ENCODE peak calls at places on chromosomes 11 and 22, in eight cellular contexts. R is adrenal gland, Z is heart left ventricle, U is stomach, L is sigmoid colon, B is uterus, D is ovary, N is IMR-90. V is an unnamed sample.

GRCh38 chr11:2460540-2461252 is 15.9 kb downstream of the KCNQ1 start:
- DNase-seq in R (no peak), Z (no peak), U (peak), L (peak), B (no peak), D (no peak), N (no peak), V (no peak)

GRCh38 chr11:119195680-119196079 is 10.4 kb downstream of the NHERF4 start:
- DNase-seq in R (peak), Z (no peak), U (peak), L (no peak), B (no peak), D (peak), N (peak), V (no peak)

GRCh38 chr11:40292636-40293585 is 1166.5 kb downstream of the LRRC4C start:
- DNase-seq in R (no peak), Z (no peak), U (no peak), L (peak), B (peak), D (no peak), N (no peak), V (no peak)

GRCh38 chr11:57336111-57336666 is 497 bp upstream of the SSRP1 start:
- DNase-seq in R (no peak), Z (no peak), U (no peak), L (no peak), B (no peak), D (no peak), N (no peak), V (no peak)

GRCh38 chr11:27201454-27202302 is 161.1 kb downstream of the BBOX1 start:
- DNase-seq in R (peak), Z (peak), U (peak), L (peak), B (peak), D (peak), N (peak), V (peak)

GRCh38 chr11:32884023-32884422 is 8.6 kb upstream of the QSER1 start:
- DNase-seq in R (no peak), Z (no peak), U (no peak), L (no peak), B (no peak), D (no peak), N (no peak), V (no peak)

GRCh38 chr22:45552580-45553332 is 50.1 kb downstream of the FBLN1 start:
- DNase-seq in R (peak), Z (peak), U (peak), L (peak), B (peak), D (peak), N (peak), V (peak)

GRCh38 chr11:102850973-102851745 is 7.8 kb upstream of the MMP3 start:
- DNase-seq in R (no peak), Z (no peak), U (no peak), L (no peak), B (no peak), D (no peak), N (peak), V (no peak)

GRCh38 chr11:123976770-123977560 is 616 bp downstream of the OR10S1 start:
- DNase-seq in R (no peak), Z (no peak), U (no peak), L (no peak), B (no peak), D (no peak), N (no peak), V (no peak)

GRCh38 chr11:123977731-123978347 is at the start of gene OR10S1:
- DNase-seq in R (no peak), Z (no peak), U (no peak), L (no peak), B (no peak), D (no peak), N (no peak), V (no peak)

GRCh38 chr11:123979311-123979710 is 1.7 kb upstream of the OR10S1 start:
- DNase-seq in R (no peak), Z (no peak), U (no peak), L (no peak), B (no peak), D (no peak), N (no peak), V (no peak)

DNA sequence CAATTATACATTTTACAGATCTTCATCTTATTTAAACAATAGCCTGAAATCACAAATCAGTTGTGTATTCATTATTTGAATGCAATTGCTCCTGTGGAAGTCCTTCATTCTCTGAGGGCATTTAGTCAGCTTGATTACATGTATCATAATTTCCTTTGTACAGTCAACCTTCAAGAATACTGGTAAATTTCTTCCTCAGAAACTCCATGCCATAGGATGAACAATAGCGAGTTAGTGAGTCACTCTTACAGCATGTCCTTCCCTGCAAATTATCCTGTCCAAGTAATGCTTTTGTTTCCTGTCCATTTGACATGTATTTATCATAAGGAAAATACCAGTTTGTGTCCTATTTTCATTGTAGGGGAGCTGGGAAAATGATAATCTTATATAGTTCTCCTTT is 3.8 kb downstream of the OR10S1 start:
- DNase-seq in R (no peak), Z (no peak), U (no peak), L (no peak), B (no peak), D (no peak), N (peak), V (no peak)
- TF ChIP-seq POLR2A in R (no peak), Z (no peak), U (no peak), L (no peak), B (no peak), D (no peak), N (no peak), V (no peak)

GRCh38 chr11:65224939-65225283 is 36.9 kb upstream of the POLA2 start:
- DNase-seq in R (peak), Z (peak), U (peak), L (peak), B (peak), D (peak), N (peak), V (peak)
- H3K4me3 ChIP-seq in R (no peak), Z (peak), U (no peak), L (no peak), B (no peak), D (no peak), N (no peak), V (no peak)

GRCh38 chr11:62787005-62787759 is at the start of gene TMEM179B:
- DNase-seq in R (peak), Z (peak), U (peak), L (peak), B (peak), D (peak), N (peak), V (peak)
- TF ChIP-seq POLR2A in R (peak), Z (peak), U (no peak), L (peak), B (peak), D (peak), N (peak), V (peak)

DNA sequence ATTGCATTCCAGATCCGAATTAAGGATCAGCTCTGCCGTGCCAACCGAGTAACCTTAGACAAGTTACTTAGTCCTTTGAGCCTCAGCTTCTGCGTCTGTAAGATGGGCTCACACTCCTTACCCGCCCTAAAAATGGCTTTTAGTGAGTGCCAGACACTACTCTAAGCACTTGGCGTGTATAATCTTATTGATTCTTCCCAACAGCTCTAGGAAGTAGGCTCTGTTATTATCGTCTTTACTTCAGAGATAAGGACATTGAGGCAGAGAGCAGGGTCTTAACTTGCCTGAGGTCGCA is 21.7 kb upstream of the ROBO3 start:
- DNase-seq in R (no peak), Z (no peak), U (no peak), L (no peak), B (no peak), D (no peak), N (no peak), V (no peak)
- H3K4me3 ChIP-seq in R (no peak), Z (no peak), U (no peak), L (no peak), B (no peak), D (no peak), N (no peak), V (no peak)

DNA sequence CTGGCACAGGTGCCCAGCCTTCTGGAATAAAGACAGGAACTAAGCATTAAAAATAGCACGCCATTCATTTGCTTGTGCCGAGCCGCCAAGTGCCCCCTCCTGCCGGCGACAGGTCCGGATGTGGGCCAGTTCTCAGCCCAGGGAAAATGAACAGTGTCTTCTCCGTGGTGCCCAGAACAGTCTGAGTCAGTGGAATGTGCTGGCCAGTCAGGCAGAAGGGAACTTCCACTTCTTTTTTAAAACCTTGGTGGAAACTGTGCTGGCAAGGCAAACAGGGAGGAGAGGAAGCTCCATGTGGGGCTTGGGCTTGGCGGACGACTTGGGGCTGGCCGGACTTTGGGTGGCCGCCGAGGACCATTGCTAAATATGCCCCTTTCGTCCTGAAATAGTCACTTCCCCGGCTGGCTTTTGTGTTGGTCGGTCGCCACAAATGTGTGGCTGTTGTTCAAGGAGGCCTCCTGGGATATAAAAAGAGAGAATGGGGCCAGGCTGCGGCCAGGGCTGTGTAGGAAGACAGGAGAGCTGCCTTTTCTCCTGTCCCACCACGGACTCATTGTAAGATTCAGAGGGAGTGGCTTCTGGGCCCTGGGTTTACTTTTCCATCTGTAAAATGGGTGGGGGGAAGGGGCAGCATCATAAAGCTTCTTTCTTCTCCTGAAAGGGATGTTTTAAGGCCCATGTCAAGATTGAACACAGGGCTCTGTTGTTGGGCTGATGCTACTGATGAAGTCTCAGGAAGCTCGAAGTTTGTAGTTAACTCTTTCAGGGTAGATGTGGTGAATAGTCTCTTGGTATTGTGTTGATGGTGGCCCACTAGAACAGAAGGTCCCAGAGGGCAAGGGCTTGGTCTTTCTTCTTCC is 101.0 kb downstream of the PTPRJ start:
- DNase-seq in R (peak), Z (peak), U (no peak), L (peak), B (peak), D (no peak), N (peak), V (peak)
- TF ChIP-seq POLR2A in R (no peak), Z (no peak), U (no peak), L (no peak), B (no peak), D (no peak), N (no peak), V (no peak)

GRCh38 chr11:122668562-122669090 is 13.1 kb downstream of the UBASH3B start:
- DNase-seq in R (no peak), Z (no peak), U (no peak), L (no peak), B (no peak), D (no peak), N (peak), V (no peak)
- H3K4me3 ChIP-seq in R (no peak), Z (no peak), U (no peak), L (no peak), B (no peak), D (no peak), N (no peak), V (no peak)

GRCh38 chr11:66068923-66069714 is 953 bp upstream of the PACS1 start:
- DNase-seq in R (peak), Z (peak), U (peak), L (no peak), B (no peak), D (peak), N (peak), V (peak)

GRCh38 chr11:66068154-66068821 is 1.8 kb upstream of the PACS1 start:
- DNase-seq in R (peak), Z (peak), U (peak), L (peak), B (peak), D (peak), N (peak), V (peak)

GRCh38 chr11:66071326-66071870 is 1.3 kb downstream of the PACS1 start:
- DNase-seq in R (no peak), Z (no peak), U (no peak), L (no peak), B (no peak), D (no peak), N (no peak), V (no peak)

GRCh38 chr11:66070604-66071325 is 693 bp downstream of the PACS1 start:
- DNase-seq in R (peak), Z (peak), U (peak), L (peak), B (no peak), D (peak), N (peak), V (peak)

GRCh38 chr11:66069715-66070603 is at the start of gene PACS1:
- DNase-seq in R (peak), Z (peak), U (peak), L (peak), B (peak), D (peak), N (peak), V (peak)
- TF ChIP-seq POLR2A in R (peak), Z (peak), U (no peak), L (no peak), B (peak), D (peak), N (peak), V (no peak)

GRCh38 chr11:17477361-17477760 is 716 bp upstream of the ABCC8 start:
- DNase-seq in R (no peak), Z (no peak), U (no peak), L (no peak), B (no peak), D (no peak), N (no peak), V (no peak)

GRCh38 chr11:17477084-17477333 is 364 bp upstream of the ABCC8 start:
- DNase-seq in R (no peak), Z (no peak), U (no peak), L (no peak), B (no peak), D (no peak), N (no peak), V (no peak)

GRCh38 chr11:17475666-17476316 is 854 bp downstream of the ABCC8 start:
- DNase-seq in R (no peak), Z (no peak), U (no peak), L (no peak), B (no peak), D (no peak), N (no peak), V (no peak)

GRCh38 chr11:17478064-17478463 is 1.4 kb upstream of the ABCC8 start:
- DNase-seq in R (no peak), Z (no peak), U (no peak), L (no peak), B (no peak), D (no peak), N (no peak), V (no peak)

DNA sequence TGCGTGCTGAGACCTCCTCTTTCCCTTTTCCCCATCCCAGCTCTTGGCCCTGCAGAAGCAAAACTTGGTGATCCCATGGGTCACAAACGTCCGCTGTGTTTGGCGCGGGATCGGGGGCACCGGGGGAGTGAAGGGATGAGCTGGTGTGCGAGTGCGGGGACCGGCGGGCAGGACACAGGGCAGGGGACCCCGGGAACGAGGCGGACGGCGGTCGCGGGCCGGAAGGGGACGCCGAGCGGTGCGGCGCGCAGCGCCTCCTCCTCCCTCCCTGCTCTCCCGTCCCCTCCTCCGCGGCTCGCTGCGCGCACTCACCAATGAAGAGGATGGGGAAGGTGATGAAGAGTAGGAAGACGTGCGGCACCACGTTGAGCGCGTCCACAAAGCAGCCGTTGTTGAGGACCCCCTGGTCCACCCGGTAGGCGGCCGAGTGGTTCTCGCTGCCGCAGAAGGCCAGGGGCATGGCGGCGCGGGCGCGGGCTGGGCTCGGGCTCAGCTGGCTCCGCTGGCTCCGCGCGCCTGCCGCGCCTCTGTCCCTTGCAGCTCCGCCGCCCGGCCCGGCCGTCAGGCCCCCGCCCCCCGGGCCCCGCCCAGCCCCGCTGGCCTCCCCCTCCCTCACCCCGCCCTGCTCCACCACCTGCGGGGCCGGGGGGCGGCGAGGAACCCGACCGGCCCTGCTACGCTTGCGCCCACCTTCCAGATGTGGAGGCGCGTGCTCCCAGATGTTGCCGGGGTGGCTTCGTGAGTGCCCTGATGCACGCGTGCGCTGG is at the start of gene ABCC8:
- DNase-seq in R (no peak), Z (no peak), U (peak), L (no peak), B (no peak), D (no peak), N (no peak), V (no peak)
- H3K4me3 ChIP-seq in R (no peak), Z (peak), U (peak), L (peak), B (no peak), D (no peak), N (no peak), V (peak)